ENCODE peak calls at places on chromosomes 13 and 19, in eight cellular contexts. A, O, U, C, Y, W, M and D are unnamed samples.
A peak's percentile ranks its signal among the peaks of the same experiment; 100 is the strongest.

GRCh38 chr19:3968556-3969434 is 2.1 kb downstream of the DAPK3 start:
- DNase-seq in O (peak; percentile 80), A (no peak), W (no peak), U (no peak), M (peak; percentile 84), Y (peak; percentile 100), C (peak; percentile 100), D (peak; percentile 100)

GRCh38 chr19:37778613-37779138 is 710 bp downstream of the ZNF573 start:
- DNase-seq in W (no peak), U (no peak), C (peak; percentile 10), Y (no peak), M (no peak), A (no peak), O (peak; percentile 6), D (no peak)

GRCh38 chr13:23928985-23929384 is 31.7 kb upstream of the C1QTNF9B start:
- DNase-seq in W (no peak), U (no peak), M (no peak), A (no peak), O (no peak), C (peak; percentile 86), Y (peak; percentile 42), D (peak; percentile 49)

GRCh38 chr13:106034201-106034600 is 501.3 kb downstream of the EFNB2 start:
- DNase-seq in W (no peak), U (no peak), O (no peak), C (no peak), M (no peak), Y (no peak), A (no peak), D (no peak)

GRCh38 chr13:51270606-51271005 is 48.4 kb downstream of the FAM124A start:
- DNase-seq in U (no peak), M (no peak), C (no peak), Y (no peak), W (no peak), A (no peak), O (no peak), D (no peak)

GRCh38 chr13:29943301-29944085 is 93.1 kb upstream of the UBL3 start:
- DNase-seq in O (no peak), C (no peak), A (no peak), U (no peak), Y (no peak), W (no peak), M (no peak), D (no peak)

GRCh38 chr19:19562665-19563347 is 24.7 kb downstream of the CILP2 start:
- DNase-seq in Y (no peak), C (no peak), M (no peak), O (no peak), A (no peak), W (peak; percentile 16), U (peak; percentile 24), D (no peak)

GRCh38 chr19:32607479-32607878 is 26.5 kb downstream of the PDCD5 start:
- DNase-seq in C (no peak), Y (no peak), U (no peak), M (no peak), W (no peak), O (no peak), A (no peak), D (no peak)

GRCh38 chr13:113991191-113991669 is 17.4 kb upstream of the C13orf46 start:
- DNase-seq in U (no peak), C (no peak), O (no peak), A (no peak), W (no peak), Y (no peak), M (no peak), D (no peak)

GRCh38 chr19:24048261-24048660 is 38.7 kb upstream of the ZNF254 start:
- DNase-seq in O (no peak), U (no peak), Y (no peak), M (no peak), C (no peak), A (no peak), W (no peak), D (no peak)

GRCh38 chr13:98997738-98998641 is 20.1 kb upstream of the DOCK9 start:
- DNase-seq in U (no peak), W (no peak), O (no peak), Y (no peak), A (peak; percentile 5), M (no peak), C (peak; percentile 69), D (peak; percentile 64)

GRCh38 chr19:54432144-54432738 is 16.8 kb upstream of the LENG8 start:
- DNase-seq in O (no peak), U (no peak), C (no peak), M (no peak), A (no peak), Y (no peak), W (no peak), D (no peak)

GRCh38 chr19:55005684-55006488 is 32.2 kb downstream of the GP6 start:
- DNase-seq in O (peak; percentile 52), U (peak; percentile 13), Y (no peak), W (peak; percentile 39), M (peak; percentile 32), A (peak; percentile 55), C (peak; percentile 25), D (peak; percentile 25)

GRCh38 chr19:56476671-56477428 is at the start of gene ZNF667:
- DNase-seq in A (no peak), C (peak; percentile 44), O (no peak), M (peak; percentile 17), W (no peak), Y (no peak), U (no peak), D (peak; percentile 11)

GRCh38 chr13:40983269-40983668 is 35.8 kb downstream of the ELF1 start:
- DNase-seq in Y (no peak), W (no peak), C (no peak), A (no peak), U (no peak), M (no peak), O (no peak), D (no peak)

GRCh38 chr19:49791776-49792445 is 21.2 kb downstream of the FUZ start:
- DNase-seq in C (no peak), O (no peak), U (no peak), A (no peak), W (no peak), Y (no peak), M (no peak), D (no peak)

GRCh38 chr13:44306401-44307192 is 67.0 kb upstream of the SERP2 start:
- DNase-seq in C (peak; percentile 94), M (peak; percentile 58), O (no peak), U (no peak), A (no peak), W (no peak), Y (peak; percentile 81), D (peak; percentile 83)

GRCh38 chr13:40662866-40663265 is 3.6 kb downstream of the FOXO1 start:
- DNase-seq in C (no peak), O (no peak), M (no peak), A (no peak), W (peak; percentile 44), U (no peak), Y (no peak), D (no peak)

GRCh38 chr13:22915442-22916082 is 265.2 kb upstream of the SGCG start:
- DNase-seq in O (peak; percentile 35), U (no peak), A (no peak), Y (no peak), W (no peak), C (peak; percentile 5), M (peak; percentile 43), D (no peak)